ENCODE peak calls at places on chromosomes 11 and 22, in six cellular contexts. C is transverse colon; B is HFF-Myc; H is right lobe of liver; F is BE2C; J is effector memory CD4-positive, alpha-beta T cell. O is an unnamed sample.

GRCh38 chr22:46914916-46915894 is 152.8 kb downstream of the TBC1D22A start:
- DNase-seq in C (no peak), B (no peak), H (no peak), F (no peak), J (no peak), O (no peak)

GRCh38 chr22:50526849-50527801 is 1.7 kb upstream of the SCO2 start:
- DNase-seq in C (peak), B (no peak), H (peak), F (peak), J (no peak), O (peak)

GRCh38 chr22:44525872-44526271 is 27.8 kb upstream of the RTL6 start:
- DNase-seq in C (no peak), B (no peak), H (no peak), F (no peak), J (no peak), O (no peak)

GRCh38 chr11:126318642-126319373 is 14.9 kb downstream of the DCPS start:
- DNase-seq in C (peak), B (peak), H (no peak), F (no peak), J (no peak), O (peak)

GRCh38 chr22:20545681-20546521 is 38.5 kb downstream of the MED15 start:
- DNase-seq in C (no peak), B (no peak), H (peak), F (no peak), J (no peak), O (no peak)

GRCh38 chr22:45922256-45922655 is 54.7 kb downstream of the WNT7B start:
- DNase-seq in C (no peak), B (no peak), H (no peak), F (no peak), J (no peak), O (no peak)

GRCh38 chr11:125921042-125921441 is 16.7 kb downstream of the DDX25 start:
- DNase-seq in C (peak), B (no peak), H (no peak), F (no peak), J (no peak), O (no peak)

GRCh38 chr22:49479566-49479965 is 348.1 kb downstream of the BRD1 start:
- DNase-seq in C (no peak), B (no peak), H (no peak), F (no peak), J (no peak), O (no peak)

GRCh38 chr11:66881927-66882452 is 25.1 kb downstream of the LRFN4 start:
- DNase-seq in C (no peak), B (no peak), H (no peak), F (no peak), J (no peak), O (no peak)

GRCh38 chr22:48959496-48959895 is 868.2 kb downstream of the BRD1 start:
- DNase-seq in C (no peak), B (no peak), H (peak), F (no peak), J (no peak), O (no peak)

GRCh38 chr22:19762315-19763140 is 1.9 kb downstream of the TBX1 start:
- DNase-seq in C (no peak), B (no peak), H (no peak), F (no peak), J (no peak), O (no peak)

GRCh38 chr11:123357990-123358827 is 71.9 kb upstream of the GRAMD1B start:
- DNase-seq in C (peak), B (no peak), H (no peak), F (peak), J (no peak), O (peak)

GRCh38 chr11:72373163-72373562 is 61.2 kb downstream of the CLPB start:
- DNase-seq in C (no peak), B (no peak), H (no peak), F (no peak), J (no peak), O (no peak)

GRCh38 chr11:3626250-3626960 is 15.4 kb downstream of the ART5 start:
- DNase-seq in C (peak), B (no peak), H (no peak), F (no peak), J (no peak), O (no peak)

GRCh38 chr11:109192864-109193263 is 229.1 kb upstream of the C11orf87 start:
- DNase-seq in C (no peak), B (no peak), H (no peak), F (no peak), J (no peak), O (no peak)

GRCh38 chr11:17544181-17544622 is at the start of gene USH1C:
- DNase-seq in C (peak), B (no peak), H (no peak), F (no peak), J (no peak), O (peak)

GRCh38 chr11:20497124-20497792 is 102.2 kb upstream of the SLC6A5 start:
- DNase-seq in C (no peak), B (no peak), H (no peak), F (no peak), J (no peak), O (no peak)

GRCh38 chr22:42560381-42560780 is 6.6 kb downstream of the SERHL2 start:
- DNase-seq in C (no peak), B (no peak), H (no peak), F (no peak), J (no peak), O (no peak)

GRCh38 chr11:86515297-86516094 is 140.8 kb downstream of the CCDC81 start:
- DNase-seq in C (no peak), B (no peak), H (no peak), F (no peak), J (no peak), O (peak)

GRCh38 chr11:35182317-35182939 is 43.5 kb downstream of the CD44 start:
- DNase-seq in C (no peak), B (no peak), H (no peak), F (no peak), J (no peak), O (no peak)

GRCh38 chr22:44620129-44620840 is 81.7 kb upstream of the PRR5 start:
- DNase-seq in C (peak), B (no peak), H (peak), F (peak), J (peak), O (no peak)

GRCh38 chr11:6298605-6299004 is 21.7 kb downstream of the CAVIN3 start:
- DNase-seq in C (peak), B (no peak), H (peak), F (peak), J (no peak), O (peak)

GRCh38 chr22:27150530-27150909 is 493.1 kb downstream of the MIAT start:
- DNase-seq in C (no peak), B (no peak), H (no peak), F (no peak), J (no peak), O (no peak)

GRCh38 chr22:27148886-27149470 is 491.6 kb downstream of the MIAT start:
- DNase-seq in C (no peak), B (no peak), H (no peak), F (no peak), J (no peak), O (no peak)

GRCh38 chr22:27151407-27151806 is 494.0 kb downstream of the MIAT start:
- DNase-seq in C (no peak), B (no peak), H (no peak), F (no peak), J (no peak), O (no peak)

GRCh38 chr22:27148025-27148424 is 490.6 kb downstream of the MIAT start:
- DNase-seq in C (no peak), B (no peak), H (no peak), F (no peak), J (no peak), O (no peak)

DNA sequence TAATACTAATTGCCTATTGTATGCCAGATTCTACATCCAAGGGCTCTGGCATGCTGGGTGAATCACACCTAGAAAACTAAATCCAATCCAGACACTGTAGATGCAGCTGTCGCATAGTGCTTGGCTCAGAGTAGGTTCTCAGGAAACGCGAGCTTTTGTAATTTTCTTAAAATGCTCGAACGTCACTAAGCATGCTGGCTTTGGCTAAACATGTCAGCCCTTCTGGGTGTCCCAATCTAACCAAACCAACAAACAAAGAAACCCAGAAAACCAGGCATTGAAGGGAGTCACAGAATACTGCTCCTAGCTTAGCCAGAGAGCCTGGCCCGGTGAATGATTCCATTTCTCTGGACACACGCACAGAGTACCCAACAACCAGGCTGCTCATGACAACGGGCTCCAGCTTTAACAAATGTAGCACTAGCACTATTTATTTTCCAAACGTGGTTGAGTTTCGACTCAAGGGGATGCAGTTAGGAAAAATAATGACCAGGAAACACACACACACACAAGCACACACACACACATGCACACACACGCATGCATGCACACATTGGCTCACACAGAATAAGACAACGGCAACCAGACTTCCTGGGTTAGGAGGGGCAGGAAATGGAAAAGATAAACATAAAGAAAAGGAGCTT is 492.6 kb downstream of the MIAT start:
- DNase-seq in C (no peak), B (no peak), H (no peak), F (no peak), J (no peak), O (no peak)
- H3K4me3 ChIP-seq in C (no peak), B (no peak), H (no peak), F (peak), J (no peak), O (no peak)

DNA sequence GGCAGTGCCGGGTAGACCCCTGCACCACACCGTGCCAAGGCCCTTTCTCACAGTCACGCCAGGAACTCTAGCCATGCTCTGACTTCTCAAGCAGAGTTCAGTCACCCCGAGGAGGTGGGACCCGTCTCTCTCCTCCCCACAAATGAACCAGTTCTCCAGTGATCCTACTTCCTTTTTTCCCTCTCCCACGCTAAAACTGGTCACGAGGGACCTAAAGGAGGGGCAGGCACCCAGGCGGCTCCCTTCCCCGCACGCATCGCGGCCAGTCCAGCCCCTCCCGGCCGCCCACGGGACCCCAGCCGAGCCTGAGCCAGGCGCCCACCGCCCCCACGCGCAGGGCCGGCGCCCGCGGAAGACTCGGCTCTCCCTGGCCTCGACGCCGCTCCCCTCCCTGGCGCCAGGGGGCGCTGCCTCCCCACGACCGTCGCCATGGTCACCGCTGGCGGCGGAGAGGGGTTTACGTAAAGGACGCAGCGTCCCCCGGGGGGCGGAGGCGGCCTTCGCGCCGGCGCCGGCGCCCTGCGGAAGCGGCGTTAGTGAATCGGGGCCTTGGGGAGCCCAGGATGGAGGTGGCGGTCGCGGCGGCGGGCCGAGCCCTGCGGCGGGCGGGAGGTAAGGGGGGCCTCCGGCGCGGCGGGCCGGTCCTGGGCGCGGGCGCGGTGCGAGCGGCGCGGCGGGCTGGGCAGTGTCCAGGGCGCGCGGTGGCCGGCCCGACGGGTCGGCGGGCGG is at the start of gene DAGLA:
- DNase-seq in C (peak), B (no peak), H (peak), F (peak), J (peak), O (peak)
- H3K4me3 ChIP-seq in C (peak), B (peak), H (peak), F (peak), J (peak), O (peak)

GRCh38 chr11:32821517-32821916 is 8.2 kb upstream of the PRRG4 start:
- DNase-seq in C (no peak), B (no peak), H (no peak), F (no peak), J (no peak), O (no peak)
- H3K4me3 ChIP-seq in C (no peak), B (no peak), H (no peak), F (no peak), J (no peak), O (no peak)

GRCh38 chr11:74730601-74731260 is 495 bp downstream of the CHRDL2 start:
- DNase-seq in C (no peak), B (no peak), H (no peak), F (no peak), J (no peak), O (no peak)
- H3K4me3 ChIP-seq in C (peak), B (no peak), H (no peak), F (no peak), J (no peak), O (no peak)

DNA sequence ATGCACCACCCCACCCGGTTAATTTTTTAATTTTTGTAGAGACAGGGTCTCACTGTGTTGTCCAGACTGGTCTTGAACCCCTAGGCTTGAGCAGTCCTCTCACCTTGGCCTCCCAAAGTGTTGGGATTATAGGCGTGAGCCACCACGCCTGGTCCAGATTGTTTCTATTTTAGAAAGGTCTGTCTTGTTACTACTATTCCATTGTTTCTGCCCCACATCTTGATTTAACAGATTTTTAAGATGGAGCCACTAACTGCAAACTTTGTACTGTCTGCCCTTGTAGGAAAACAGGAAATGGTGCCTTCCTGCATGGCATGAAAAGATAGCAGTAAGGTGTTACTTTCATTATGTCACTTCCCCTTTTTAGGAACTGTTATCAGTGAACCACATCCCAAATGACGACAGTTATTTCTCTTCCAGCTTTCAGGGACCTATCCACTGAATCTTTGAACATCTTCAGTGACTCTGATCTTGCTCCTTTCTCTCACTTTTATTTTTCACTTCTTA is 23.2 kb downstream of the TAF1D start:
- DNase-seq in C (no peak), B (no peak), H (no peak), F (no peak), J (no peak), O (no peak)
- H3K4me3 ChIP-seq in C (no peak), B (no peak), H (no peak), F (no peak), J (no peak), O (no peak)

GRCh38 chr11:62622476-62622875 is 690 bp upstream of the B3GAT3 start:
- DNase-seq in C (no peak), B (no peak), H (no peak), F (no peak), J (no peak), O (no peak)
- H3K4me3 ChIP-seq in C (peak), B (no peak), H (no peak), F (peak), J (no peak), O (peak)

GRCh38 chr11:117701781-117702180 is 95.2 kb downstream of the DSCAML1 start:
- DNase-seq in C (no peak), B (no peak), H (no peak), F (no peak), J (no peak), O (no peak)

GRCh38 chr11:117706322-117706814 is 90.6 kb downstream of the DSCAML1 start:
- DNase-seq in C (no peak), B (no peak), H (no peak), F (no peak), J (no peak), O (no peak)

GRCh38 chr11:117705866-117706265 is 91.2 kb downstream of the DSCAML1 start:
- DNase-seq in C (no peak), B (no peak), H (no peak), F (no peak), J (no peak), O (no peak)

GRCh38 chr11:117703209-117703608 is 93.8 kb downstream of the DSCAML1 start:
- DNase-seq in C (no peak), B (no peak), H (no peak), F (no peak), J (no peak), O (no peak)

GRCh38 chr11:117704416-117705150 is 92.4 kb downstream of the DSCAML1 start:
- DNase-seq in C (no peak), B (no peak), H (no peak), F (peak), J (no peak), O (no peak)
- H3K4me3 ChIP-seq in C (no peak), B (no peak), H (no peak), F (no peak), J (no peak), O (no peak)

GRCh38 chr22:18110194-18110943 is at the start of gene TUBA8:
- DNase-seq in C (peak), B (no peak), H (peak), F (peak), J (no peak), O (peak)
- H3K4me3 ChIP-seq in C (peak), B (peak), H (peak), F (peak), J (peak), O (peak)

GRCh38 chr11:1761857-1762536 is 1.7 kb downstream of the CTSD start:
- DNase-seq in C (no peak), B (no peak), H (peak), F (no peak), J (no peak), O (no peak)

GRCh38 chr11:1759851-1760220 is 3.9 kb downstream of the CTSD start:
- DNase-seq in C (no peak), B (no peak), H (peak), F (no peak), J (no peak), O (no peak)

GRCh38 chr11:1762537-1763302 is 1.0 kb downstream of the CTSD start:
- DNase-seq in C (peak), B (no peak), H (peak), F (no peak), J (no peak), O (no peak)

GRCh38 chr11:1760351-1761109 is 3.2 kb downstream of the CTSD start:
- DNase-seq in C (peak), B (no peak), H (peak), F (no peak), J (no peak), O (peak)

GRCh38 chr11:1761110-1761856 is 2.4 kb downstream of the CTSD start:
- DNase-seq in C (no peak), B (no peak), H (peak), F (no peak), J (no peak), O (no peak)
- H3K4me3 ChIP-seq in C (peak), B (no peak), H (peak), F (no peak), J (no peak), O (no peak)

GRCh38 chr11:118914178-118914918 is 11.4 kb downstream of the BCL9L start:
- DNase-seq in C (peak), B (no peak), H (no peak), F (peak), J (peak), O (no peak)
- H3K4me3 ChIP-seq in C (no peak), B (no peak), H (no peak), F (no peak), J (peak), O (no peak)